ENCODE peak calls at places on chromosomes 2 and 18, in eight cellular contexts. U is hepatocyte; T is astrocyte; X is body of pancreas; W is neuronal stem cell; P is right lobe of liver; A is heart right ventricle; Y is effector memory CD4-positive, alpha-beta T cell. M is an unnamed sample. For H3K9me3, the result is how much of the 10 kb centered on the place peaks cover.

GRCh38 chr18:45828917-45829811 is 3.7 kb downstream of the SIGLEC15 start:
- DNase-seq in T (no peak), U (peak), Y (no peak), P (no peak), A (no peak), W (no peak), X (no peak), M (no peak)

GRCh38 chr2:47688561-47688960 is 94.4 kb upstream of the MSH6 start:
- DNase-seq in P (no peak), X (no peak), Y (no peak), W (no peak), A (no peak), T (peak), U (no peak), M (no peak)

GRCh38 chr2:159202568-159203071 is 83.9 kb downstream of the WDSUB1 start:
- DNase-seq in T (peak), A (peak), U (peak), Y (no peak), X (peak), P (no peak), W (no peak), M (peak)

GRCh38 chr2:174771631-174772491 is 7.6 kb upstream of the CHRNA1 start:
- DNase-seq in Y (no peak), W (peak), P (peak), X (peak), A (peak), U (peak), T (peak), M (peak)

GRCh38 chr2:214810670-214811069 is 1.2 kb upstream of the BARD1 start:
- DNase-seq in Y (no peak), P (no peak), W (no peak), U (peak), T (no peak), X (no peak), A (no peak), M (no peak)

GRCh38 chr18:11031966-11032365 is 117.4 kb downstream of the PIEZO2 start:
- DNase-seq in Y (no peak), T (no peak), P (no peak), X (no peak), U (no peak), A (no peak), W (no peak), M (no peak)

GRCh38 chr2:135043345-135043744 is 3.9 kb downstream of the MAP3K19 start:
- DNase-seq in Y (no peak), U (no peak), P (no peak), X (no peak), A (no peak), W (no peak), T (no peak), M (no peak)

GRCh38 chr18:75784413-75784812 is 356.9 kb upstream of the SMIM21 start:
- DNase-seq in Y (no peak), U (no peak), W (no peak), X (no peak), A (no peak), T (no peak), P (no peak), M (no peak)

GRCh38 chr2:237922641-237923361 is 44.0 kb upstream of the UBE2F start:
- DNase-seq in T (no peak), W (no peak), A (no peak), P (no peak), U (peak), Y (no peak), X (peak), M (no peak)

GRCh38 chr2:25894135-25894830 is 16.0 kb upstream of the ASXL2 start:
- DNase-seq in W (no peak), U (peak), P (no peak), A (peak), X (no peak), Y (no peak), T (peak), M (no peak)

GRCh38 chr2:12033494-12033893 is 287.1 kb downstream of the LPIN1 start:
- DNase-seq in A (no peak), T (no peak), W (no peak), Y (no peak), P (no peak), X (no peak), U (no peak), M (no peak)

GRCh38 chr2:5977477-5977876 is 285.3 kb downstream of the SOX11 start:
- DNase-seq in W (no peak), X (no peak), P (no peak), A (no peak), U (no peak), Y (no peak), T (no peak), M (no peak)

GRCh38 chr2:218995972-218996644 is 2.9 kb upstream of the CRYBA2 start:
- DNase-seq in A (peak), Y (peak), X (peak), P (peak), U (peak), W (peak), T (peak), M (peak)

GRCh38 chr2:102841107-102841840 is 79.4 kb downstream of the TMEM182 start:
- DNase-seq in U (peak), T (peak), A (peak), W (peak), Y (no peak), P (no peak), X (peak), M (peak)

GRCh38 chr18:55458456-55459238 is 129.3 kb downstream of the TCF4 start:
- DNase-seq in T (no peak), U (no peak), A (no peak), P (no peak), Y (no peak), W (peak), X (no peak), M (no peak)

GRCh38 chr2:192465145-192465544 is 270.4 kb upstream of the TMEFF2 start:
- DNase-seq in T (no peak), U (no peak), Y (no peak), W (no peak), P (no peak), A (no peak), X (no peak), M (no peak)

GRCh38 chr2:215692387-215693079 is 256.7 kb upstream of the FN1 start:
- DNase-seq in A (no peak), U (no peak), X (no peak), Y (no peak), T (peak), W (no peak), P (no peak), M (no peak)

GRCh38 chr2:237465515-237466227 is 21.4 kb upstream of the MLPH start:
- DNase-seq in Y (no peak), A (no peak), P (no peak), W (no peak), X (no peak), U (no peak), T (peak), M (no peak)

GRCh38 chr18:73614812-73615211 is 532.8 kb downstream of the FBXO15 start:
- DNase-seq in T (peak), A (no peak), P (no peak), Y (no peak), X (no peak), U (no peak), W (no peak), M (no peak)

GRCh38 chr2:60544059-60544458 is 9.4 kb downstream of the BCL11A start:
- DNase-seq in Y (no peak), P (no peak), U (no peak), T (no peak), A (no peak), X (no peak), W (no peak), M (no peak)

GRCh38 chr2:102120261-102121259 is 22.0 kb upstream of the IL1R1 start:
- DNase-seq in A (no peak), X (peak), U (no peak), Y (no peak), W (no peak), T (no peak), P (no peak), M (no peak)

GRCh38 chr2:227890495-227891079 is 19.2 kb downstream of the DAW1 start:
- DNase-seq in T (peak), A (no peak), U (peak), W (peak), Y (no peak), X (no peak), P (no peak), M (no peak)

GRCh38 chr2:148876190-148876588 is 1.2 kb downstream of the KIF5C start:
- DNase-seq in X (no peak), Y (no peak), P (no peak), A (no peak), U (peak), W (peak), T (no peak), M (no peak)

GRCh38 chr18:41753826-41754225 is 201.2 kb upstream of the PIK3C3 start:
- DNase-seq in T (peak), Y (no peak), X (no peak), U (no peak), W (no peak), A (no peak), P (no peak), M (no peak)

GRCh38 chr2:57890462-57890861 is 156.1 kb upstream of the VRK2 start:
- DNase-seq in A (no peak), Y (no peak), P (no peak), W (no peak), U (peak), X (no peak), T (peak), M (no peak)

GRCh38 chr2:70514612-70515055 is 39.0 kb downstream of the TGFA start:
- DNase-seq in W (no peak), X (peak), Y (no peak), T (no peak), A (no peak), P (peak), U (peak), M (no peak)

GRCh38 chr2:45909677-45910191 is 258.3 kb downstream of the PRKCE start:
- DNase-seq in Y (no peak), T (no peak), U (peak), X (peak), P (no peak), A (no peak), W (no peak), M (no peak)

DNA sequence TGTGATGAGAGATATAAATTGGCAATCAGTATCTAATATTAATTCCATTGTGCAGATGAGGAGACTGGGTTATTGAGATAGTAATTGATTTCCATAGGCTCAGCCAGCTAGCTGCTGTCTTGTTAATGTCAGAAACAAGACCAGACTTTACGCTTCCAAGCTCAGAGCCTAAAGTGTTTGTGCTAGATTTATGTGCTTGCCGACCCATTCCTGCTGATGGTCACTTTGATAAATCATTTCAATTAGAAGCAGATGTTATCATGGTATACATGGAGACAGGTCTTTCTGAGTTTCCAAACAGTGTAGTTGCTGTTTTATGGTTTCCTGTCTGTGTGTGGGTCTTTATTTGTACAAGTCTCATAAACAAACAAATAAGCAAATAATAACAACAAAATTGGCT is 92.8 kb downstream of the AQP4 start:
- DNase-seq in W (no peak), U (no peak), X (no peak), A (no peak), P (no peak), T (no peak), Y (no peak), M (no peak)
- H3K4me3 ChIP-seq in W (no peak), U (no peak), X (no peak), A (no peak), P (no peak), T (no peak), Y (no peak), M (no peak)

GRCh38 chr2:125267683-125268082 is 1242.6 kb downstream of the CNTNAP5 start:
- DNase-seq in T (no peak), U (no peak), X (no peak), P (no peak), W (no peak), Y (no peak), A (no peak), M (no peak)

GRCh38 chr2:125259441-125259840 is 1234.4 kb downstream of the CNTNAP5 start:
- DNase-seq in Y (no peak), A (no peak), W (peak), X (no peak), T (no peak), U (no peak), P (no peak), M (no peak)

DNA sequence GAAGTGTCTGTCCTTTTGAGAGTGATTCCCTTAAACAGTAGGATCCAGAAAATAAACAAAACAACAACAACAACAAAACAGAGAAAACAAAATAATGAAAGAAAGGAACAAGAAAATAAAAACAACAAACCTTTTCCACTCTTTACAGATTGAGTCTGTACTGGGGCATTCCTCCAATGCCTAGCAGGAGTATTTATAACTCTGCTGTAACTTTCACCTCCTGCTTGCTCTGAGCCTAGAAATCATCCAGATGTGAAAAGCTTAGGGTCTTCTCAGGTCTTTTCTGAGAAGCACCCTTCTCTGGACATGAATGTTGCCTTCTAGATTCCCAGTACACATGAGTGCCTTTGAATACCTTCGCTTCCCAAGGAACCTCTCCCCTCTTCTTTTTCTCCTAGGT is 1239.4 kb downstream of the CNTNAP5 start:
- DNase-seq in T (no peak), A (no peak), W (no peak), Y (no peak), X (no peak), U (no peak), P (no peak), M (no peak)
- H3K9me3 ChIP-seq in T (under half), A (under half), W (under half), Y (under half), X (under half), U (under half), P (under half), M (under half)

GRCh38 chr2:210818473-210818872 is 262.1 kb downstream of the CPS1 start:
- DNase-seq in P (no peak), T (no peak), X (no peak), Y (no peak), A (no peak), W (no peak), U (peak), M (no peak)

GRCh38 chr2:210816769-210817168 is 260.4 kb downstream of the CPS1 start:
- DNase-seq in Y (no peak), X (no peak), T (no peak), U (no peak), A (no peak), W (no peak), P (no peak), M (no peak)

DNA sequence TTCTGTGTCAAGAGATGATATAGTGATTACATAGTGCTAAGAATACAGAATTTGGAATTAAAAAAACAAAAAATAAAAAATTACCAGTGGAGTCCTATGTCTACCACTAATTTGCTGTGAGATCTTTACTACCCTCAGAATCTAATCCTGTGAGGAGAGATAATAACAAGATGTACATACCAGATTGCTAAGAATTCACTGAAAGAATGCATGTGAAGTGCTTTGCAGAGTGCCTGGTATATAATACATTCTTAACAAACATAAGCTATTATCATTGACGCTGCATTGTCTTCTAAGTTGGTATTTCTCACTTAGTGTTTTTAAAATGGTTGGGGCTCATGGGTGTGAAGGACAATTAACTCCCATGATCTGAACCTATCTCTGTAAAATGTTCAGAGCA is 258.2 kb downstream of the CPS1 start:
- DNase-seq in P (no peak), U (no peak), Y (no peak), A (no peak), T (no peak), W (no peak), X (no peak), M (no peak)
- H3K4me3 ChIP-seq in P (no peak), U (no peak), Y (no peak), A (no peak), T (no peak), W (no peak), X (no peak), M (no peak)

DNA sequence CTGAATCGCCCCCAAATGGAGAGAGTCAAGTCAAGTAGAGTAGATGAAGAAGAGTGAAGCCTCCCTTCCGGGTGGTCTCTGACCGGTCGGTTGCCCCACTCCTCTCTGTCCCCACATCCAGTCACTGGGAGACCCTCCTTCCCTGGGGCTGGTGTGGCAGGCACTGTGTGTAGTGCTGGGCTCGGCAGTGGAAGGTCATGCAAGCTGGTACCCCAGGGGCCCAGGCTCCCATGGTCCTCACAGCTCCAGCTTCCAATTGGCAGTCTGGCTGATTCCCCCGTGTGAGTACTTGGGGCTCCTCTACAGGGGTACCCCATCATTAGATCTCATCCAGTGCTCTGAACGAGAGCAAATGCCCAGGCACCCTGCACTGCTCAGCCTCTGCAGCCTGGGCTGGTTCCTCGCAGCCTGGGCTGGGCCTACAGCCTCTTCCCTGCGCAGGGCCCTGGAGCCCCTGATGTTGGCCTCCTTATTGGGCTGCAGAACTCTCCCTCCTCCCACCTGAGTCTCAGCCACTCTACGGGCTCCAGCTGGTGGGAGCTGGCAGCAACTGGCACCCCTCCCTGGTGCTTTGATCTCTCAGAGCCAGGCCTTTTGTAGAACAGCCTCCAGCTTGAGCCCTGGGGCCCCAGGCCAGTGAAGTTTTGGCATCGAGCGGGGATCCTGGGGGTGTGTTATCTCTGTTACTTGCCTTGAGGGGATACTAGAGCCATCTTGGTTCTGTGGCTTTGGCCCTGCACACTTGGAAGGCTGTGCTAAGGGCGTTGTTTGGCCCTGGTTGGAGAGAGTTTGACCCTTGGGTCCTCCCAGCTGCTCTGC is 187.8 kb upstream of the HDAC4 start:
- DNase-seq in Y (no peak), X (no peak), T (no peak), W (no peak), U (no peak), P (peak), A (no peak), M (no peak)
- H3K9me3 ChIP-seq in Y (under half), X (under half), T (under half), W (under half), U (under half), P (under half), A (under half), M (under half)

DNA sequence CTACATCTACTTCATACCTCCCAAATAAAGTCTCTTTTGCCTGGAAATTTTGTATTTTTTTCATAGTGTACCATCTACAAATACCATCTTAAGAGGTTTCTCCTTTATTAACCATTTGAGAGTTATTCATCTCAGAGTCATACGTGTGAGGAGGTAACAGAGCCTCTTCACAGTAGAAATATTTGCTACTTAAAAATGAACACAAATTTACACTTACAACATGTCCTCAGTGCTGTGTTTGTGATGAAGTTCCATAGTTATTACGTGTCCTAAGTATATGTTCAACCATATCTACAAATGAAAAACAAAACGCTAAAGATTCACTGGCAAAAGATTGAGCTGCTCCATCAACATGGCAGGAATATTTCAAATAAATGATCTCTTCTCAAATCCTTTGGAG is 48.5 kb upstream of the HNRNPA3 start:
- DNase-seq in W (no peak), A (no peak), X (no peak), Y (no peak), T (no peak), U (no peak), P (no peak), M (no peak)
- H3K4me3 ChIP-seq in W (no peak), A (peak), X (no peak), Y (no peak), T (peak), U (no peak), P (no peak), M (peak)

GRCh38 chr2:171629113-171629512 is 58.2 kb upstream of the DYNC1I2 start:
- DNase-seq in W (no peak), T (no peak), Y (no peak), A (no peak), U (no peak), X (no peak), P (no peak), M (no peak)
- H3K9me3 ChIP-seq in W (under half), T (under half), Y (under half), A (under half), U (under half), X (under half), P (under half), M (under half)

GRCh38 chr2:46131-46470 is 204 bp downstream of the FAM110C start:
- DNase-seq in U (peak), P (no peak), A (no peak), Y (no peak), T (no peak), X (no peak), W (peak), M (no peak)
- H3K4me3 ChIP-seq in U (peak), P (peak), A (peak), Y (peak), T (no peak), X (peak), W (peak), M (no peak)

GRCh38 chr2:85244798-85245197 is 83.0 kb downstream of the TGOLN2 start:
- DNase-seq in W (no peak), A (no peak), U (no peak), X (no peak), T (no peak), P (no peak), Y (no peak), M (no peak)
- H3K9me3 ChIP-seq in W (under half), A (under half), U (under half), X (under half), T (under half), P (under half), Y (under half), M (under half)

GRCh38 chr2:38527338-38528007 is 75.3 kb downstream of the HNRNPLL start:
- DNase-seq in Y (no peak), T (no peak), U (no peak), W (no peak), A (no peak), P (no peak), X (no peak), M (no peak)
- H3K4me3 ChIP-seq in Y (peak), T (peak), U (peak), W (no peak), A (peak), P (peak), X (no peak), M (peak)

GRCh38 chr18:71583291-71583690 is 960.9 kb downstream of the CBLN2 start:
- DNase-seq in T (peak), P (no peak), X (no peak), W (no peak), A (no peak), U (no peak), Y (no peak), M (no peak)
- H3K9me3 ChIP-seq in T (under half), P (under half), X (under half), W (under half), A (under half), U (under half), Y (under half), M (under half)

M was measured in tibial nerve.